ENCODE peak calls at places on chromosomes 6 and 20, in six cellular contexts. A, W, B, Q, Y and Z are unnamed samples.

GRCh38 chr20:6731951-6732580 is 35.4 kb upstream of the BMP2 start:
- DNase-seq in A (no peak), Q (no peak), B (peak; percentile 38), W (no peak), Y (no peak), Z (no peak)

GRCh38 chr20:63737940-63738686 is 1.5 kb upstream of the SLC2A4RG start:
- DNase-seq in W (no peak), A (peak; percentile 78), B (peak; percentile 40), Y (peak; percentile 47), Q (peak; percentile 37), Z (peak; percentile 65)

GRCh38 chr20:45798935-45799642 is 7.3 kb downstream of the DNTTIP1 start:
- DNase-seq in Q (peak; percentile 72), Y (peak; percentile 25), A (no peak), B (peak; percentile 74), W (peak; percentile 48), Z (peak; percentile 73)

GRCh38 chr6:41442800-41443501 is 103.2 kb upstream of the FOXP4 start:
- DNase-seq in Y (peak; percentile 22), Q (no peak), B (peak; percentile 41), A (no peak), W (no peak), Z (no peak)

GRCh38 chr6:27531772-27532459 is 59.0 kb upstream of the ZNF184 start:
- DNase-seq in A (no peak), Q (no peak), B (no peak), W (no peak), Y (no peak), Z (no peak)

GRCh38 chr20:46930940-46931339 is 36.3 kb downstream of the EYA2 start:
- DNase-seq in Y (no peak), A (no peak), B (no peak), Q (no peak), W (no peak), Z (no peak)

GRCh38 chr6:34246563-34247391 is 2.0 kb downstream of the SMIM29 start:
- DNase-seq in A (no peak), Q (peak; percentile 73), B (peak; percentile 38), W (no peak), Y (peak; percentile 53), Z (peak; percentile 66)

GRCh38 chr6:149864578-149865535 is 698 bp upstream of the LRP11 start:
- DNase-seq in Q (peak; percentile 81), W (peak; percentile 72), Y (no peak), A (no peak), B (peak; percentile 54), Z (peak; percentile 67)

GRCh38 chr20:6806291-6806690 is 38.8 kb downstream of the BMP2 start:
- DNase-seq in W (peak; percentile 31), B (no peak), Y (no peak), Q (no peak), A (no peak), Z (no peak)

GRCh38 chr6:52000064-52000463 is 87.3 kb downstream of the PKHD1 start:
- DNase-seq in B (no peak), Y (no peak), A (no peak), Q (no peak), W (peak; percentile 30), Z (no peak)

GRCh38 chr20:14337400-14338171 is at the start of gene FLRT3:
- DNase-seq in Q (peak; percentile 43), W (peak; percentile 99), A (peak; percentile 47), Y (peak; percentile 17), B (peak; percentile 88), Z (peak; percentile 46)

GRCh38 chr20:25237610-25238318 is 10.1 kb upstream of the PYGB start:
- DNase-seq in A (no peak), Y (no peak), Q (no peak), W (peak; percentile 100), B (no peak), Z (peak; percentile 47)

GRCh38 chr6:127115032-127115661 is 3.3 kb upstream of the RSPO3 start:
- DNase-seq in Q (no peak), W (no peak), B (no peak), A (no peak), Y (no peak), Z (no peak)

GRCh38 chr6:104766601-104767000 is 93.1 kb downstream of the HACE1 start:
- DNase-seq in A (no peak), W (no peak), B (no peak), Y (no peak), Q (no peak), Z (no peak)

GRCh38 chr20:44467289-44467883 is 8.3 kb upstream of the TTPAL start:
- DNase-seq in A (no peak), Q (no peak), W (no peak), B (peak; percentile 55), Y (no peak), Z (no peak)

GRCh38 chr20:51660741-51661608 is 107.2 kb downstream of the ATP9A start:
- DNase-seq in W (peak; percentile 67), A (no peak), Y (no peak), Q (no peak), B (no peak), Z (no peak)

GRCh38 chr20:35730583-35731468 is 11.2 kb downstream of the RBM39 start:
- DNase-seq in Y (no peak), W (no peak), Q (no peak), B (no peak), A (no peak), Z (no peak)

GRCh38 chr6:54286141-54286540 is 22.1 kb upstream of the TINAG start:
- DNase-seq in Y (no peak), A (no peak), W (peak; percentile 89), Q (no peak), B (no peak), Z (no peak)

GRCh38 chr6:34391711-34392496 is 565 bp downstream of the NUDT3 start:
- DNase-seq in W (peak; percentile 40), Q (peak; percentile 76), A (peak; percentile 77), Y (no peak), B (peak; percentile 67), Z (peak; percentile 53)

GRCh38 chr6:24419526-24419925 is 16.8 kb downstream of the MRS2 start:
- DNase-seq in Q (no peak), Y (no peak), W (no peak), A (no peak), B (no peak), Z (no peak)

GRCh38 chr20:36308318-36308710 is 2.2 kb downstream of the DLGAP4 start:
- DNase-seq in Q (no peak), Y (no peak), B (no peak), W (no peak), A (no peak), Z (no peak)

GRCh38 chr6:168282985-168283685 is 36.4 kb downstream of the DACT2 start:
- DNase-seq in Y (no peak), B (no peak), W (no peak), A (no peak), Q (no peak), Z (no peak)

GRCh38 chr20:5000263-5001173 is 792 bp downstream of the SLC23A2 start:
- DNase-seq in A (peak; percentile 70), Q (peak; percentile 33), W (no peak), Y (peak; percentile 42), B (peak; percentile 43), Z (peak; percentile 37)

GRCh38 chr20:725491-725890 is 42.8 kb downstream of the SLC52A3 start:
- DNase-seq in A (no peak), Y (no peak), W (no peak), B (no peak), Q (no peak), Z (no peak)

GRCh38 chr6:165861226-165861625 is 198.2 kb upstream of the PDE10A start:
- DNase-seq in A (no peak), W (no peak), Y (no peak), B (no peak), Q (no peak), Z (no peak)
- TF ChIP-seq CTCF in A (no peak), W (no peak), Y (no peak), B (no peak), Q (no peak), Z (no peak)

GRCh38 chr20:3670511-3670910 is 7.3 kb upstream of the GFRA4 start:
- DNase-seq in Q (no peak), A (no peak), B (no peak), W (no peak), Y (no peak), Z (no peak)
- TF ChIP-seq CTCF in Q (no peak), A (no peak), B (no peak), W (no peak), Y (no peak), Z (no peak)

DNA sequence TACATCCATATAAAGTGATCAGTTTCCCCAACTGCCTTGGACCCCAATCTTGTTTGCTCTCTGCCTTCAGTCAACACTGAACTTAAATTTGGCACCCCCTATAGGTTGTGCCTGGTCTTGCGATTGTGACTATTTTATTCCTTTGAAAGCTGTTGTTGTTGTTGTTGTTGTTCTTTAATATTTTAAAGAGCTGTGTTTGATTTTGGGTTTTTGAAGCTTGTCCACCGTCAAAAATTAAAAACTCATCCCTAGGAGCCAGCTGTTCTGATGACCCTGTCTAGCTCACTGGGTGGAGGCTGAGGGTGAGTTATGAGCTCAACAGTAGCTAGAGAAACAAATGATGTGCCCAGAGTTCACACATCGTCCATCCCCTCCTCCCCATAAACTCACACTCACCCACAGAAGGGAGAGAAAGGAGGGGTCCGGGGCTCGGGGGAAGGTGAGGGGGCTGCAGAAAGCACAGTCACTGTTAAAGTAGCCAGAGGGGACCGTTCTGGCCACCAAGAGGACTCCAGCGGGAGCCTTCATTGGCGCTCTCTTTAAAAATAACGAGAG is 4.0 kb downstream of the SIM1 start:
- DNase-seq in B (no peak), Y (no peak), W (no peak), Q (no peak), A (no peak), Z (no peak)
- TF ChIP-seq CTCF in B (peak; percentile 44), Y (no peak), W (peak; percentile 16), Q (peak; percentile 64), A (no peak), Z (no peak)

DNA sequence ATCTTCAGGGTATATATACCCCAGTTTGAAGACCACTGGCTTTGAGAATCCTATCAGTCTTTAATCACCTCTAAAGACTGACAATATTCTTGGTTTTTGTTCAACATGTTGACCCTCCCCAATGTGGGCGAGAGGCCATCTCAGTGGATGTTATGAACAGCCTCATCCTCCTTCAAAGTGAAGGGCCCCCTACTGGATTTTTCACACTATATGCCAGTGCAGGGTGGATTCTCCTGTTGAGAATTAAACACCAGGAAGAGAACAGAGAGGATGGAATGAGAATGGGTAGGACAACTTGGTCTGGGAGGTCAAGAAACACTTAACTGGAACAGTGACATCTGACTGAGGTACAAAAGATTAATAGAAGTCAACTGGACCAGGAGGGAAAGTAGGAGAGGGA is 327.1 kb downstream of the MAFB start:
- DNase-seq in A (no peak), W (no peak), Y (no peak), Q (no peak), B (no peak), Z (no peak)
- TF ChIP-seq CTCF in A (no peak), W (no peak), Y (no peak), Q (peak; percentile 19), B (no peak), Z (no peak)